ENCODE peak calls at places on chromosomes 11 and 22, in ten cellular contexts. R, U, O, G, S, W, C, M, A and K are unnamed samples.

GRCh38 chr11:43367382-43368178 is 8.9 kb downstream of the TTC17 start:
- DNase-seq in R (no peak), U (no peak), O (no peak), G (no peak), S (no peak), W (no peak), C (no peak), M (peak; percentile 56), A (peak; percentile 10), K (no peak)

GRCh38 chr11:126477526-126478275 is 122.2 kb downstream of the ST3GAL4 start:
- DNase-seq in R (no peak), U (no peak), O (no peak), G (no peak), S (no peak), W (peak; percentile 52), C (no peak), M (no peak), A (no peak), K (no peak)

GRCh38 chr22:29117799-29118477 is 45.1 kb downstream of the KREMEN1 start:
- DNase-seq in R (no peak), U (no peak), O (no peak), G (no peak), S (no peak), W (no peak), C (no peak), M (peak; percentile 24), A (peak; percentile 91), K (no peak)

GRCh38 chr11:113338730-113339129 is 24.3 kb downstream of the TTC12 start:
- DNase-seq in R (no peak), U (no peak), O (no peak), G (no peak), S (no peak), W (no peak), C (no peak), M (no peak), A (no peak), K (no peak)

GRCh38 chr11:78270993-78271392 is 82.3 kb downstream of the USP35 start:
- DNase-seq in R (no peak), U (no peak), O (no peak), G (no peak), S (no peak), W (no peak), C (no peak), M (no peak), A (no peak), K (no peak)

GRCh38 chr11:11584937-11585336 is 36.9 kb downstream of the GALNT18 start:
- DNase-seq in R (no peak), U (no peak), O (no peak), G (no peak), S (no peak), W (no peak), C (no peak), M (peak; percentile 60), A (peak; percentile 29), K (no peak)

GRCh38 chr11:83002047-83002446 is 69.7 kb downstream of the RAB30 start:
- DNase-seq in R (peak; percentile 26), U (no peak), O (no peak), G (no peak), S (no peak), W (no peak), C (no peak), M (no peak), A (peak; percentile 32), K (no peak)

GRCh38 chr11:61147271-61147670 is 14.0 kb downstream of the VPS37C start:
- DNase-seq in R (no peak), U (no peak), O (no peak), G (peak; percentile 32), S (no peak), W (peak; percentile 17), C (no peak), M (no peak), A (no peak), K (no peak)

GRCh38 chr11:69640995-69641581 is at the start of gene CCND1:
- DNase-seq in R (peak; percentile 63), U (peak; percentile 73), O (peak; percentile 48), G (peak; percentile 80), S (no peak), W (peak; percentile 88), C (peak; percentile 99), M (peak; percentile 94), A (peak; percentile 91), K (no peak)

GRCh38 chr11:74465291-74465708 is 2.0 kb downstream of the KCNE3 start:
- DNase-seq in R (no peak), U (no peak), O (no peak), G (no peak), S (no peak), W (no peak), C (no peak), M (no peak), A (no peak), K (no peak)

GRCh38 chr22:17753401-17753989 is 20.8 kb downstream of the BID start:
- DNase-seq in R (no peak), U (no peak), O (no peak), G (no peak), S (no peak), W (peak; percentile 80), C (no peak), M (peak; percentile 55), A (no peak), K (no peak)

GRCh38 chr22:40182231-40182835 is 4.6 kb downstream of the TNRC6B start:
- DNase-seq in R (no peak), U (no peak), O (no peak), G (no peak), S (no peak), W (no peak), C (no peak), M (no peak), A (no peak), K (no peak)

GRCh38 chr22:40180403-40180802 is 2.7 kb downstream of the TNRC6B start:
- DNase-seq in R (no peak), U (no peak), O (no peak), G (no peak), S (no peak), W (no peak), C (no peak), M (no peak), A (no peak), K (no peak)

GRCh38 chr22:40181323-40181722 is 3.6 kb downstream of the TNRC6B start:
- DNase-seq in R (no peak), U (no peak), O (no peak), G (no peak), S (no peak), W (no peak), C (no peak), M (no peak), A (no peak), K (no peak)

GRCh38 chr22:40179535-40179934 is 1.8 kb downstream of the TNRC6B start:
- DNase-seq in R (no peak), U (no peak), O (no peak), G (no peak), S (no peak), W (no peak), C (no peak), M (no peak), A (no peak), K (no peak)

DNA sequence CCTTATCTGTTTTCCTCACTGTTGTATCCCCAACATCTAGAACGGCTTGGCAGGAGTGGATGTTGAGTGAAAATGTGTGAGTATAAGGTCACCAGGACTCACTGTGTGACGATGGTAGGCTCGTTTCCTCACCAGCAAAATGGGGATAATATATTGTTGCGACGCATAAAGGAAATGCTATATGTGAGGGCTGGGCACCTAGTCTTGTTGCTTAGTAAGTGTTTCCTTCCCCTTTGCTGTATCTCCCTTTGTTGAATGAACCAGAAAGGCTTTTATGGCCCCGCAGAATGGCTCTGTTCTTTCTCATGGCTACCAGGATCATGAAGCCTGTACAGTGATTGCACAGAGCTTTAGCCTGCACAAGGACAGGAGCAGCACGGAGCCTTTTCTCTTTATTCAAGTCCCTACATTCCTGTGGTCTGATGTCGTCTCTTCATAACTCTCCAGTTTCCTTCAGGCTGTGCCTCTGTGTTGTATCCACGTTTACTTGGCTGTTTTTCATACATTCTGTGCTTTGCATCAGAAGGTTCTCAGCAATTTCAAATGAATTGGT is 5.4 kb downstream of the TNRC6B start:
- DNase-seq in R (no peak), U (no peak), O (no peak), G (no peak), S (no peak), W (no peak), C (peak; percentile 78), M (peak; percentile 87), A (peak; percentile 90), K (no peak)
- H3K4me3 ChIP-seq in R (peak overlapping the region; percentile 35), U (no peak overlapping the region), O (no peak overlapping the region), G (no peak overlapping the region), S (no peak overlapping the region), W (no peak overlapping the region), C (peak overlapping the region; percentile 5), M (no peak overlapping the region), A (no peak overlapping the region), K (no peak overlapping the region)

DNA sequence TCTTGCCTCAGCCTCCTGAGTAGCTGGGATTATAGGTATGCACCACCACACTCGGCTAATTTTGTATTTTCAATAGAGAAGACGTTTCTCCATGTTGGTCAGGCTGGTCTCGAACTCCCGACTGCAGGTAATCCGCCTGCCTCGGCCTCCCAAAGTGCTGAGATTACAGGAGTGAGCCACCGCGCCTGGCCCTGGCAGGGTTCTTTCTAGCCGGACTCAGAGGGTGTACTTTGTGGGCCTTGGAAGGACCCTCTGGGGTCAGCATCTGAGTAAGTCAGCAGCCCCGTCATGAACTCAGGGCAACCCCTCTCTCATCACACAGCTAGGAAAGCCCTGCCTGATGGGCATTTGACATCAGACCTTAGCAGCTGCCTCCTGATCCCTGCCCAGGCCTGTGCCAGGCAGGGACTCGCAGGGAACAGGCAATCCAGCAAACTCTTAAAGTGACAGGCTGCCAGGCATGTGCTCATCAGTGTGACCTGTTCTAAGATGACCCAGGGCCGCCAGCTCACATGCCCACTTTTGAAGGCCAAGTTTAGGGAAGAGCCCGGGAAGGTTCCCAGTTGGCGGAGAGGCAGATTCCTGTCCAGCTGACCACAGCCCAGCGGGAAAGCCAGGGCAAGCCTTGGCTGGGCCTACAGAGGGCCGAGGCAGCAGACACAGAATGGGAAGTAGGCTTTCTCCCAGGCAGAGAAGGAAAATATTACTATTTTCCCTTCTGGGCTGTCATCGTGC is 92.9 kb downstream of the MORC2 start:
- DNase-seq in R (peak; percentile 77), U (no peak), O (no peak), G (peak; percentile 36), S (peak; percentile 9), W (peak; percentile 55), C (no peak), M (no peak), A (no peak), K (no peak)
- H3K27ac ChIP-seq in R (peak overlapping the region; percentile 66), U (peak overlapping the region; percentile 81), O (no peak overlapping the region), G (no peak overlapping the region), S (no peak overlapping the region), W (no peak overlapping the region), C (no peak overlapping the region), M (no peak overlapping the region), A (no peak overlapping the region), K (no peak overlapping the region)

GRCh38 chr22:30968015-30968923 is at the start of gene MORC2:
- DNase-seq in R (peak; percentile 69), U (peak; percentile 59), O (peak; percentile 58), G (peak; percentile 86), S (peak; percentile 65), W (peak; percentile 84), C (peak; percentile 73), M (peak; percentile 15), A (peak; percentile 68), K (peak; percentile 14)
- H3K4me3 ChIP-seq in R (peak within 1 kb of the TSS; percentile 86), U (peak within 1 kb of the TSS; percentile 64), O (peak within 1 kb of the TSS; percentile 98), G (peak within 1 kb of the TSS; percentile 85), S (peak within 1 kb of the TSS; percentile 89), W (peak within 1 kb of the TSS; percentile 86), C (peak within 1 kb of the TSS; percentile 84), M (peak within 1 kb of the TSS; percentile 68), A (peak within 1 kb of the TSS; percentile 81), K (peak within 1 kb of the TSS; percentile 96)

DNA sequence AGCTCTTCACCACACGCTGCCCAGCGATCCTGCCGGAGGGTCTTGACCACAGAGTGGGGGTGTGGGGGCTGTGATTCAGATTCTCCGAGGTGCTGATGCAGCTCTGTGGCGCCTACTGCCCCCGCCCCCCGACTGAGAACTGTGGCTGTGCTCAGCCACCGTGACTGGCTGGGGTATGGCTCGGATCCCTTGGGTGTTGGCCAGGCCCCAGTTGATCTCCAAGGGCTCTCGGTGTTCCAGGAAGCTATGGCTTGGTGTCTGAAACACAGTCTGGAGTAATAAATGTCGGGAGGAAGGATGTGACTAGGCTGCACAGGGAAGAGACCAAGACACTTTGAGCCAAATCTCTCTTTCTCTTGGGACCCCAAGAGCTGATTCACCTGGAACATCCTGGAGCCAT is 60.5 kb upstream of the RASD2 start:
- DNase-seq in R (peak; percentile 48), U (no peak), O (peak; percentile 75), G (no peak), S (peak; percentile 47), W (peak; percentile 31), C (no peak), M (peak; percentile 16), A (peak; percentile 26), K (no peak)
- H3K27ac ChIP-seq in R (peak overlapping the region; percentile 10), U (no peak overlapping the region), O (peak overlapping the region; percentile 63), G (peak overlapping the region; percentile 40), S (no peak overlapping the region), W (no peak overlapping the region), C (no peak overlapping the region), M (no peak overlapping the region), A (no peak overlapping the region), K (no peak overlapping the region)